ENCODE peak calls at places on chromosomes 3 and 15, in seven cellular contexts. X is GM23248, U is GM12865, W is lower lobe of right lung, B is astrocyte of the cerebellum, E is body of pancreas, O is neural progenitor cell. A is an unnamed sample.

GRCh38 chr3:183160616-183161015 is 1.9 kb downstream of the LAMP3 start:
- DNase-seq in X (no peak), U (no peak), W (no peak), B (no peak), E (no peak), O (peak), A (no peak)

GRCh38 chr15:96372554-96372953 is 42.1 kb downstream of the NR2F2 start:
- DNase-seq in X (no peak), U (no peak), W (no peak), B (no peak), E (no peak), O (no peak), A (no peak)

GRCh38 chr3:32276279-32276841 is 37.9 kb downstream of the CMTM8 start:
- DNase-seq in X (no peak), U (no peak), W (no peak), B (no peak), E (no peak), O (no peak), A (no peak)

GRCh38 chr15:63896336-63897115 is 62.8 kb upstream of the HERC1 start:
- DNase-seq in X (peak), U (peak), W (no peak), B (peak), E (no peak), O (no peak), A (no peak)

GRCh38 chr3:161221881-161222600 is 930 bp downstream of the NMD3 start:
- DNase-seq in X (peak), U (peak), W (peak), B (no peak), E (peak), O (no peak), A (no peak)

GRCh38 chr3:46664971-46665762 is 28.3 kb downstream of the ALS2CL start:
- DNase-seq in X (no peak), U (no peak), W (peak), B (no peak), E (no peak), O (no peak), A (no peak)

GRCh38 chr3:161475905-161476304 is 20.7 kb upstream of the OTOL1 start:
- DNase-seq in X (peak), U (no peak), W (no peak), B (peak), E (no peak), O (no peak), A (no peak)

GRCh38 chr3:30357897-30358296 is 248.5 kb upstream of the TGFBR2 start:
- DNase-seq in X (peak), U (no peak), W (no peak), B (no peak), E (no peak), O (no peak), A (no peak)

GRCh38 chr15:71118881-71119632 is 3.8 kb downstream of the THSD4 start:
- DNase-seq in X (no peak), U (peak), W (no peak), B (no peak), E (no peak), O (no peak), A (no peak)

GRCh38 chr3:5694267-5694666 is 506.8 kb downstream of the EDEM1 start:
- DNase-seq in X (no peak), U (no peak), W (no peak), B (no peak), E (no peak), O (no peak), A (no peak)

GRCh38 chr3:5690904-5691532 is 503.5 kb downstream of the EDEM1 start:
- DNase-seq in X (no peak), U (no peak), W (no peak), B (no peak), E (no peak), O (no peak), A (no peak)

GRCh38 chr3:5687230-5687629 is 499.7 kb downstream of the EDEM1 start:
- DNase-seq in X (no peak), U (peak), W (no peak), B (no peak), E (no peak), O (no peak), A (no peak)

GRCh38 chr3:5690490-5690889 is 503.0 kb downstream of the EDEM1 start:
- DNase-seq in X (no peak), U (no peak), W (no peak), B (no peak), E (no peak), O (no peak), A (no peak)

GRCh38 chr3:5692446-5692845 is 504.9 kb downstream of the EDEM1 start:
- DNase-seq in X (no peak), U (no peak), W (no peak), B (no peak), E (no peak), O (peak), A (no peak)
- H3K4me3 ChIP-seq in X (no peak), U (no peak), W (no peak), B (no peak), E (no peak), O (no peak), A (no peak)

GRCh38 chr15:90389513-90389912 is 1.5 kb downstream of the IQGAP1 start:
- DNase-seq in X (no peak), U (no peak), W (no peak), B (no peak), E (no peak), O (no peak), A (no peak)
- H3K4me3 ChIP-seq in X (peak), U (peak), W (peak), B (peak), E (no peak), O (no peak), A (no peak)

GRCh38 chr15:41230345-41230649 is 260 bp downstream of the EXD1 start:
- DNase-seq in X (no peak), U (no peak), W (no peak), B (no peak), E (no peak), O (no peak), A (no peak)
- H3K4me3 ChIP-seq in X (peak), U (peak), W (peak), B (peak), E (no peak), O (no peak), A (peak)

GRCh38 chr15:74783808-74784175 is 1.9 kb downstream of the CSK start:
- DNase-seq in X (no peak), U (no peak), W (no peak), B (no peak), E (no peak), O (no peak), A (no peak)
- H3K4me3 ChIP-seq in X (peak), U (peak), W (peak), B (peak), E (no peak), O (peak), A (no peak)

A was measured in neuronal stem cell.